ENCODE peak calls at places on chromosomes 11 and 22, in seven cellular contexts. One of them, this sample, is unnamed.

GRCh38 chr22:39142088-39142667 is 10.3 kb downstream of the CBX7 start:
- DNase-seq in HEK293T: no peak
- DNase-seq in amygdala: no peak
- DNase-seq in stimulated activated CD4-positive, alpha-beta T cell treated with anti-CD3 and anti-CD28 coated beads, TNF-alpha, amount 100 ng/mL, for 4 hours: no peak
- DNase-seq in CD8-positive, alpha-beta memory T cell: no peak
- DNase-seq in activated T-cell treated with anti-CD3 and anti-CD28 coated beads for 1 hour: no peak
- DNase-seq in hypothalamus: no peak
- DNase-seq in this sample: no peak

GRCh38 chr22:49040111-49040510 is 787.6 kb downstream of the BRD1 start:
- DNase-seq in stimulated activated CD4-positive, alpha-beta T cell treated with anti-CD3 and anti-CD28 coated beads, TNF-alpha, amount 100 ng/mL, for 4 hours: no peak
- DNase-seq in amygdala: no peak
- DNase-seq in HEK293T: no peak
- DNase-seq in activated T-cell treated with anti-CD3 and anti-CD28 coated beads for 1 hour: no peak
- DNase-seq in CD8-positive, alpha-beta memory T cell: no peak
- DNase-seq in hypothalamus: no peak
- DNase-seq in this sample: no peak

GRCh38 chr22:50547231-50547851 is 1.6 kb downstream of the KLHDC7B start:
- DNase-seq in amygdala: no peak
- DNase-seq in stimulated activated CD4-positive, alpha-beta T cell treated with anti-CD3 and anti-CD28 coated beads, TNF-alpha, amount 100 ng/mL, for 4 hours: no peak
- DNase-seq in hypothalamus: no peak
- DNase-seq in HEK293T: no peak
- DNase-seq in CD8-positive, alpha-beta memory T cell: peak
- DNase-seq in activated T-cell treated with anti-CD3 and anti-CD28 coated beads for 1 hour: no peak
- DNase-seq in this sample: no peak

GRCh38 chr11:14644396-14645246 is 1.0 kb downstream of the PDE3B start:
- DNase-seq in amygdala: no peak
- DNase-seq in CD8-positive, alpha-beta memory T cell: no peak
- DNase-seq in stimulated activated CD4-positive, alpha-beta T cell treated with anti-CD3 and anti-CD28 coated beads, TNF-alpha, amount 100 ng/mL, for 4 hours: peak
- DNase-seq in activated T-cell treated with anti-CD3 and anti-CD28 coated beads for 1 hour: peak
- DNase-seq in HEK293T: peak
- DNase-seq in hypothalamus: no peak
- DNase-seq in this sample: peak

GRCh38 chr11:29432719-29433325 is 584.0 kb downstream of the KCNA4 start:
- DNase-seq in activated T-cell treated with anti-CD3 and anti-CD28 coated beads for 1 hour: no peak
- DNase-seq in stimulated activated CD4-positive, alpha-beta T cell treated with anti-CD3 and anti-CD28 coated beads, TNF-alpha, amount 100 ng/mL, for 4 hours: no peak
- DNase-seq in hypothalamus: no peak
- DNase-seq in HEK293T: peak
- DNase-seq in amygdala: no peak
- DNase-seq in CD8-positive, alpha-beta memory T cell: no peak
- DNase-seq in this sample: no peak

GRCh38 chr11:17610402-17610894 is 63.4 kb downstream of the OTOG start:
- DNase-seq in activated T-cell treated with anti-CD3 and anti-CD28 coated beads for 1 hour: no peak
- DNase-seq in CD8-positive, alpha-beta memory T cell: no peak
- DNase-seq in HEK293T: no peak
- DNase-seq in hypothalamus: no peak
- DNase-seq in amygdala: no peak
- DNase-seq in stimulated activated CD4-positive, alpha-beta T cell treated with anti-CD3 and anti-CD28 coated beads, TNF-alpha, amount 100 ng/mL, for 4 hours: no peak
- DNase-seq in this sample: no peak

GRCh38 chr11:131423715-131424114 is 53.3 kb downstream of the NTM start:
- DNase-seq in stimulated activated CD4-positive, alpha-beta T cell treated with anti-CD3 and anti-CD28 coated beads, TNF-alpha, amount 100 ng/mL, for 4 hours: no peak
- DNase-seq in amygdala: no peak
- DNase-seq in CD8-positive, alpha-beta memory T cell: no peak
- DNase-seq in activated T-cell treated with anti-CD3 and anti-CD28 coated beads for 1 hour: no peak
- DNase-seq in hypothalamus: no peak
- DNase-seq in HEK293T: no peak
- DNase-seq in this sample: peak

GRCh38 chr11:3010521-3011275 is 18.6 kb upstream of the NAP1L4 start:
- DNase-seq in activated T-cell treated with anti-CD3 and anti-CD28 coated beads for 1 hour: no peak
- DNase-seq in HEK293T: no peak
- DNase-seq in stimulated activated CD4-positive, alpha-beta T cell treated with anti-CD3 and anti-CD28 coated beads, TNF-alpha, amount 100 ng/mL, for 4 hours: no peak
- DNase-seq in hypothalamus: no peak
- DNase-seq in CD8-positive, alpha-beta memory T cell: peak
- DNase-seq in amygdala: no peak
- DNase-seq in this sample: no peak

GRCh38 chr11:61037694-61038093 is 64.6 kb upstream of the CD5 start:
- DNase-seq in amygdala: no peak
- DNase-seq in HEK293T: no peak
- DNase-seq in stimulated activated CD4-positive, alpha-beta T cell treated with anti-CD3 and anti-CD28 coated beads, TNF-alpha, amount 100 ng/mL, for 4 hours: no peak
- DNase-seq in activated T-cell treated with anti-CD3 and anti-CD28 coated beads for 1 hour: no peak
- DNase-seq in CD8-positive, alpha-beta memory T cell: no peak
- DNase-seq in hypothalamus: no peak
- DNase-seq in this sample: no peak

GRCh38 chr22:30235687-30236170 is 10.8 kb downstream of the LIF start:
- DNase-seq in amygdala: no peak
- DNase-seq in CD8-positive, alpha-beta memory T cell: no peak
- DNase-seq in HEK293T: no peak
- DNase-seq in activated T-cell treated with anti-CD3 and anti-CD28 coated beads for 1 hour: no peak
- DNase-seq in hypothalamus: no peak
- DNase-seq in stimulated activated CD4-positive, alpha-beta T cell treated with anti-CD3 and anti-CD28 coated beads, TNF-alpha, amount 100 ng/mL, for 4 hours: no peak
- DNase-seq in this sample: no peak

GRCh38 chr11:112786196-112786595 is 175.0 kb upstream of the NCAM1 start:
- DNase-seq in amygdala: no peak
- DNase-seq in HEK293T: no peak
- DNase-seq in hypothalamus: no peak
- DNase-seq in activated T-cell treated with anti-CD3 and anti-CD28 coated beads for 1 hour: no peak
- DNase-seq in stimulated activated CD4-positive, alpha-beta T cell treated with anti-CD3 and anti-CD28 coated beads, TNF-alpha, amount 100 ng/mL, for 4 hours: no peak
- DNase-seq in CD8-positive, alpha-beta memory T cell: no peak
- DNase-seq in this sample: no peak

GRCh38 chr22:37816543-37817180 is 6.5 kb upstream of the GALR3 start:
- DNase-seq in stimulated activated CD4-positive, alpha-beta T cell treated with anti-CD3 and anti-CD28 coated beads, TNF-alpha, amount 100 ng/mL, for 4 hours: no peak
- DNase-seq in CD8-positive, alpha-beta memory T cell: no peak
- DNase-seq in hypothalamus: no peak
- DNase-seq in HEK293T: no peak
- DNase-seq in amygdala: no peak
- DNase-seq in activated T-cell treated with anti-CD3 and anti-CD28 coated beads for 1 hour: no peak
- DNase-seq in this sample: no peak

GRCh38 chr11:128852327-128853023 is 14.6 kb downstream of the KCNJ1 start:
- DNase-seq in CD8-positive, alpha-beta memory T cell: no peak
- DNase-seq in stimulated activated CD4-positive, alpha-beta T cell treated with anti-CD3 and anti-CD28 coated beads, TNF-alpha, amount 100 ng/mL, for 4 hours: no peak
- DNase-seq in HEK293T: no peak
- DNase-seq in hypothalamus: no peak
- DNase-seq in activated T-cell treated with anti-CD3 and anti-CD28 coated beads for 1 hour: no peak
- DNase-seq in amygdala: no peak
- DNase-seq in this sample: no peak

This sample was measured in ureter.